ENCODE peak calls at places on chromosomes 7 and 10, in nine cellular contexts. I is stomach, R is heart left ventricle, O is esophagus squamous epithelium, Q is colonic mucosa, P is ascending aorta, F is RWPE2, H is spleen, Y is A549. G is an unnamed sample. For H3K4me1, the result is how much of the 10 kb centered on the place peaks cover.

GRCh38 chr7:143331179-143331825 is 15.4 kb downstream of the CLCN1 start:
- DNase-seq in P (no peak), Q (no peak), I (peak), Y (peak), O (no peak), R (no peak), H (no peak), F (no peak), G (no peak)

GRCh38 chr7:47034180-47034579 is 547.7 kb downstream of the TNS3 start:
- DNase-seq in Q (no peak), R (no peak), F (no peak), P (no peak), I (no peak), H (no peak), Y (no peak), O (no peak), G (no peak)

GRCh38 chr10:76883596-76883995 is 754.0 kb downstream of the KCNMA1 start:
- DNase-seq in Q (no peak), R (no peak), O (no peak), F (no peak), Y (no peak), P (no peak), H (no peak), I (no peak), G (no peak)

GRCh38 chr7:96910484-96910883 is 94.9 kb upstream of the DLX6 start:
- DNase-seq in Q (no peak), F (no peak), P (no peak), O (no peak), I (no peak), Y (no peak), R (no peak), H (no peak), G (no peak)

GRCh38 chr10:124717911-124718734 is 26.1 kb downstream of the FAM53B start:
- DNase-seq in I (no peak), F (no peak), R (no peak), P (no peak), H (peak), O (no peak), Y (no peak), Q (no peak), G (no peak)

GRCh38 chr10:60896715-60897114 is 47.3 kb downstream of the RHOBTB1 start:
- DNase-seq in I (no peak), O (no peak), P (no peak), H (no peak), R (no peak), F (no peak), Y (no peak), Q (no peak), G (no peak)

GRCh38 chr10:123154943-123155505 is 822 bp downstream of the BUB3 start:
- DNase-seq in R (peak), Y (peak), I (no peak), F (no peak), Q (no peak), O (no peak), P (no peak), H (no peak), G (no peak)

GRCh38 chr7:131686833-131687232 is 130.4 kb upstream of the PODXL start:
- DNase-seq in P (no peak), I (no peak), Y (no peak), O (no peak), Q (no peak), R (no peak), F (no peak), H (no peak), G (no peak)

GRCh38 chr7:81457858-81458522 is 311.9 kb downstream of the HGF start:
- DNase-seq in R (no peak), F (no peak), P (no peak), O (no peak), H (no peak), Y (peak), I (no peak), Q (no peak), G (no peak)

GRCh38 chr7:30596043-30596641 is 1.5 kb downstream of the GARS1 start:
- DNase-seq in H (no peak), F (no peak), O (no peak), I (no peak), Q (peak), R (no peak), Y (peak), P (no peak), G (no peak)

GRCh38 chr10:122407375-122408125 is 33.0 kb downstream of the PLEKHA1 start:
- DNase-seq in Q (no peak), Y (no peak), I (no peak), P (no peak), O (no peak), F (no peak), H (no peak), R (no peak), G (no peak)

GRCh38 chr7:99011706-99012404 is 132.1 kb downstream of the SMURF1 start:
- DNase-seq in Q (no peak), Y (no peak), F (no peak), R (no peak), H (no peak), P (peak), I (peak), O (no peak), G (no peak)

GRCh38 chr7:100604976-100605911 is 3.1 kb downstream of the PCOLCE start:
- DNase-seq in I (peak), P (no peak), O (no peak), R (peak), Y (peak), H (peak), F (no peak), Q (peak), G (peak)

GRCh38 chr10:28535846-28536245 is 2.9 kb downstream of the WAC start:
- DNase-seq in R (no peak), F (no peak), Q (no peak), Y (no peak), I (no peak), O (no peak), H (no peak), P (no peak), G (no peak)

GRCh38 chr10:23693398-23693797 is 254.5 kb downstream of the OTUD1 start:
- DNase-seq in R (no peak), Q (no peak), H (peak), Y (peak), P (no peak), I (no peak), O (no peak), F (peak), G (peak)

GRCh38 chr10:79127151-79127961 is 58.6 kb downstream of the ZMIZ1 start:
- DNase-seq in Q (peak), O (no peak), Y (peak), R (peak), P (peak), I (peak), H (no peak), F (peak), G (peak)

GRCh38 chr10:111063471-111063870 is 13.4 kb upstream of the ADRA2A start:
- DNase-seq in Q (no peak), R (no peak), P (no peak), O (no peak), I (no peak), F (no peak), H (no peak), Y (no peak), G (no peak)

GRCh38 chr10:31574566-31574965 is 255.6 kb downstream of the ZEB1 start:
- DNase-seq in O (no peak), H (no peak), Q (no peak), P (no peak), I (no peak), Y (no peak), F (no peak), R (no peak), G (no peak)

GRCh38 chr10:44396671-44397191 is 11.8 kb upstream of the CXCL12 start:
- DNase-seq in R (no peak), O (no peak), Q (no peak), P (peak), I (no peak), H (peak), Y (no peak), F (no peak), G (peak)

GRCh38 chr7:118753464-118753863 is 529.0 kb downstream of the ANKRD7 start:
- DNase-seq in Q (no peak), Y (no peak), F (no peak), H (no peak), P (no peak), I (no peak), O (no peak), R (no peak), G (no peak)

GRCh38 chr7:107224374-107224773 is 55.6 kb downstream of the HBP1 start:
- DNase-seq in Y (no peak), H (no peak), F (no peak), Q (no peak), I (no peak), R (no peak), P (no peak), O (no peak), G (no peak)

GRCh38 chr10:4847580-4848020 is 21.6 kb downstream of the AKR1E2 start:
- DNase-seq in O (no peak), I (no peak), P (no peak), Y (peak), H (no peak), R (no peak), Q (no peak), F (no peak), G (no peak)

GRCh38 chr10:43195557-43195956 is 57.3 kb downstream of the CSGALNACT2 start:
- DNase-seq in H (no peak), P (peak), Q (no peak), F (peak), R (no peak), Y (no peak), I (no peak), O (no peak), G (no peak)

GRCh38 chr7:134875867-134876266 is 96.4 kb downstream of the CALD1 start:
- DNase-seq in F (no peak), Y (no peak), Q (no peak), O (no peak), P (no peak), R (no peak), I (no peak), H (no peak), G (no peak)

GRCh38 chr7:153030976-153031375 is 271.4 kb downstream of the ACTR3B start:
- DNase-seq in O (no peak), R (no peak), I (no peak), Q (no peak), F (no peak), Y (no peak), H (no peak), P (no peak), G (no peak)

GRCh38 chr10:3136763-3137611 is 35.6 kb downstream of the PITRM1 start:
- DNase-seq in O (no peak), Q (peak), I (no peak), R (peak), F (no peak), H (peak), P (peak), Y (no peak), G (no peak)

GRCh38 chr7:131476740-131477139 is 79.7 kb downstream of the PODXL start:
- DNase-seq in H (no peak), Q (no peak), O (no peak), P (no peak), F (no peak), R (no peak), Y (no peak), I (no peak), G (no peak)

GRCh38 chr10:22259280-22259679 is 41.5 kb upstream of the EBLN1 start:
- DNase-seq in Y (peak), I (no peak), Q (no peak), H (no peak), F (no peak), P (no peak), R (no peak), O (no peak), G (no peak)

GRCh38 chr7:3559178-3559765 is 258.2 kb downstream of the SDK1 start:
- DNase-seq in P (no peak), Y (peak), I (no peak), H (no peak), R (no peak), O (no peak), Q (no peak), F (no peak), G (no peak)

GRCh38 chr10:10313099-10313875 is 704.4 kb upstream of the CELF2 start:
- DNase-seq in Y (no peak), R (no peak), H (no peak), P (no peak), I (no peak), O (no peak), Q (no peak), F (no peak), G (no peak)

GRCh38 chr10:116627386-116627933 is 6.7 kb downstream of the PNLIPRP2 start:
- DNase-seq in Q (peak), F (no peak), R (no peak), P (no peak), H (no peak), I (peak), Y (peak), O (no peak), G (peak)

GRCh38 chr7:129664029-129665012 is 52.8 kb downstream of the NRF1 start:
- DNase-seq in Y (peak), I (no peak), H (no peak), O (no peak), P (no peak), Q (no peak), F (no peak), R (no peak), G (no peak)

GRCh38 chr10:15485684-15486316 is 114.7 kb upstream of the FAM171A1 start:
- DNase-seq in I (no peak), O (no peak), P (peak), R (no peak), Q (no peak), Y (no peak), F (no peak), H (no peak), G (no peak)

GRCh38 chr10:133422821-133423771 is 1.3 kb downstream of the SPRN start:
- DNase-seq in O (no peak), F (no peak), Q (no peak), I (peak), H (peak), Y (no peak), R (no peak), P (no peak), G (peak)

GRCh38 chr7:49166441-49166840 is 242.1 kb downstream of the CDC14C start:
- DNase-seq in I (no peak), R (no peak), H (no peak), P (no peak), Q (no peak), O (no peak), Y (peak), F (no peak), G (no peak)

GRCh38 chr10:113522460-113522859 is 30.4 kb upstream of the HABP2 start:
- DNase-seq in Y (peak), P (no peak), O (no peak), I (peak), Q (no peak), R (no peak), H (no peak), F (no peak), G (no peak)

GRCh38 chr7:133854739-133855138 is 272.4 kb upstream of the LRGUK start:
- DNase-seq in F (no peak), O (no peak), Y (peak), Q (no peak), P (no peak), H (no peak), R (no peak), I (no peak), G (no peak)

GRCh38 chr7:34236057-34236456 is 330.7 kb downstream of the BMPER start:
- DNase-seq in Q (no peak), P (no peak), R (no peak), I (no peak), H (no peak), F (no peak), O (no peak), Y (peak), G (no peak)

DNA sequence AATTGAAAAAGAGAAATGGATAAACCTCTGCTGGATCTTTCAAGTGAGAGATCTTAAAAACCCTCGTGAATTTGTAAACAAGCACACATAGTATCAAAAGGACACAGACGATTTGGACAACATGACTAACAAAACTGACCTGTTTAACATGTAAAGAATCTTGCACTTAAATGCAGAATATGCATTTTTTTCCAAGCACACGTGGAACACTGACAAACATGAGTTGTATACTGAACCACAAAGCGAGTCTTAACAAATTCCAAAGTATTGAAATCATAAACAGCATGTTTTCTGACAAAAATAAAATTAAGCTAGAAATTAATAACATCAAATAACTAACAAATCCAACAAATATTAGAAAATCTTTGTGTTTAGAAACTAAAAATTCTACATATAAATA is 65.0 kb upstream of the ZNF746 start:
- DNase-seq in Q (no peak), P (no peak), I (no peak), O (no peak), R (no peak), H (no peak), F (no peak), Y (no peak), G (no peak)
- H3K4me3 ChIP-seq in Q (no peak), P (no peak), I (no peak), O (no peak), R (no peak), H (no peak), F (no peak), Y (no peak), G (no peak)

DNA sequence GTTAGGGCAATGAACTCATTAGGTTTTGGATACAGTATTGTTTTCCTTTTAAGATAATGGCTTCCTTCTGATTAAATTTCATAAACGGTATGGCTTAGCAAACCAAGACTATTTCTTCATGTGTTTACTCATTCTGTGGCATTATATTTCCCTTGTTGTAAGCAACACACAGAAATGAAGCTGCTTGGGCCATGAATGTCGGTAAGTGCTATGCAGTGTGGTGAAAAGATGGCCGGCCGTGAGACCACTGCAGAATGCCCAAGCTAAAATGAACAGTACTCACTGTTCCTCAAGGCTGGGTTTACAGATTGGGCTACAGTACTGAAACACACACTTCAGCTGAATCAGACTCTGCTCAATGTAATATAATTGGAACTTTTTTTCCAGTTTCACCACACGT is 8.1 kb downstream of the APBB1IP start:
- DNase-seq in H (no peak), F (no peak), Y (no peak), P (no peak), Q (no peak), O (no peak), I (no peak), R (no peak), G (no peak)
- H3K27ac ChIP-seq in H (peak), F (no peak), Y (no peak), P (no peak), Q (peak), O (no peak), I (no peak), R (no peak), G (no peak)

GRCh38 chr10:103510791-103511757 is 17.6 kb downstream of the NEURL1 start:
- DNase-seq in P (peak), O (no peak), R (no peak), H (peak), F (no peak), Q (no peak), I (no peak), Y (no peak), G (no peak)

GRCh38 chr10:103512591-103513382 is 19.3 kb downstream of the NEURL1 start:
- DNase-seq in H (no peak), I (peak), Y (no peak), Q (peak), R (no peak), F (no peak), O (no peak), P (no peak), G (peak)

GRCh38 chr10:103513383-103514060 is 20.0 kb downstream of the NEURL1 start:
- DNase-seq in O (no peak), P (no peak), R (no peak), I (no peak), H (peak), Q (no peak), F (no peak), Y (no peak), G (peak)

GRCh38 chr10:103510046-103510685 is 16.7 kb downstream of the NEURL1 start:
- DNase-seq in Y (no peak), O (no peak), H (no peak), I (no peak), P (peak), Q (no peak), R (no peak), F (no peak), G (no peak)

DNA sequence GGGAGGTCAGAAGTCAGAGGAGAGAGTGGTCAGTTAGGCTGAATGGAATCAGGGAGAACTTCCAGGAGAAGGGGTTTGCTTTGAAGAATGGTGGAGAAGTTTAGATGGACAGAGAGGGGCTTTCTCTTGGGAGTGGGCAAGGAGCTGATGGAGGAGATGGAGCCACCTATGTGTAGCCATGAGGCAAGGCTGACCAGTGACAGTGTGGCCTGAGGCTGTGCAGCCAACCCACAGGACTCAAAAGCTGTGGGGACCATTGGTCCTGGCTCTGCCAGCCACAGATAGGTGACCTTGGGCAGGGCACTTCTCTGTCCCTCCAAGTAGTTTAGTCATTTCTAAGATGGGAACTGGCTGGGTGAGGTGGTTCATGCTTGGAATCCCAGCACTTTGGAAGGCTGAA is 18.7 kb downstream of the NEURL1 start:
- DNase-seq in H (peak), Q (no peak), Y (no peak), I (no peak), P (no peak), O (no peak), F (no peak), R (no peak), G (no peak)
- H3K4me1 ChIP-seq in H (under half), Q (under half), Y (under half), I (under half), P (under half), O (under half), F (under half), R (under half), G (under half)

GRCh38 chr10:80487422-80487785 is 33.3 kb downstream of the TSPAN14 start:
- DNase-seq in I (peak), H (no peak), R (no peak), P (no peak), F (no peak), Y (no peak), Q (no peak), O (no peak), G (no peak)
- H3K4me3 ChIP-seq in I (no peak), H (no peak), R (no peak), P (no peak), F (no peak), Y (no peak), Q (no peak), O (no peak), G (no peak)